ENCODE peak calls at places on chromosomes 5 and 9, in six cellular contexts. H, E, R, I, O and J are unnamed samples.

GRCh38 chr5:137016783-137017324 is 482.3 kb downstream of the SPOCK1 start:
- DNase-seq in H (no peak), E (no peak), R (no peak), I (no peak), O (no peak), J (no peak)

GRCh38 chr5:167816354-167816753 is 475.1 kb upstream of the WWC1 start:
- DNase-seq in H (no peak), E (no peak), R (no peak), I (no peak), O (no peak), J (no peak)

GRCh38 chr9:120378680-120379079 is 201.3 kb downstream of the CDK5RAP2 start:
- DNase-seq in H (no peak), E (no peak), R (no peak), I (no peak), O (no peak), J (no peak)

GRCh38 chr5:139246394-139246793 is 47.1 kb upstream of the MATR3 start:
- DNase-seq in H (peak), E (no peak), R (no peak), I (no peak), O (no peak), J (no peak)

GRCh38 chr9:114339130-114339908 is 9.7 kb downstream of the ORM2 start:
- DNase-seq in H (peak), E (peak), R (no peak), I (no peak), O (peak), J (no peak)

GRCh38 chr9:132802121-132802795 is 75.8 kb downstream of the AK8 start:
- DNase-seq in H (no peak), E (no peak), R (peak), I (no peak), O (no peak), J (no peak)

GRCh38 chr5:154384480-154385235 is 61.1 kb upstream of the SAP30L start:
- DNase-seq in H (no peak), E (no peak), R (no peak), I (no peak), O (peak), J (no peak)

GRCh38 chr5:123921193-123921592 is 409.2 kb downstream of the CSNK1G3 start:
- DNase-seq in H (no peak), E (no peak), R (no peak), I (no peak), O (no peak), J (no peak)

GRCh38 chr9:123364241-123364824 is 8.3 kb downstream of the CRB2 start:
- DNase-seq in H (no peak), E (no peak), R (no peak), I (no peak), O (no peak), J (no peak)

GRCh38 chr5:116396700-116397099 is 177.9 kb downstream of the SEMA6A start:
- DNase-seq in H (no peak), E (no peak), R (no peak), I (no peak), O (no peak), J (no peak)

GRCh38 chr9:19934301-19934868 is 145.5 kb upstream of the SLC24A2 start:
- DNase-seq in H (no peak), E (no peak), R (no peak), I (no peak), O (no peak), J (no peak)

GRCh38 chr9:135443811-135444470 is 35.6 kb upstream of the PPP1R26 start:
- DNase-seq in H (no peak), E (no peak), R (no peak), I (no peak), O (peak), J (no peak)

GRCh38 chr5:74587895-74588294 is 52.6 kb downstream of the ENC1 start:
- DNase-seq in H (no peak), E (no peak), R (no peak), I (no peak), O (no peak), J (no peak)

GRCh38 chr5:38911933-38912332 is 66.1 kb downstream of the OSMR start:
- DNase-seq in H (no peak), E (no peak), R (no peak), I (no peak), O (no peak), J (no peak)

GRCh38 chr5:31921852-31922305 is 252.2 kb downstream of the GOLPH3 start:
- DNase-seq in H (no peak), E (no peak), R (no peak), I (no peak), O (no peak), J (no peak)

GRCh38 chr9:123329329-123329955 is 26.6 kb upstream of the CRB2 start:
- DNase-seq in H (no peak), E (no peak), R (no peak), I (peak), O (peak), J (no peak)

GRCh38 chr5:6820851-6821479 is 107.7 kb downstream of the TENT4A start:
- DNase-seq in H (peak), E (peak), R (no peak), I (no peak), O (peak), J (peak)

GRCh38 chr5:179558912-179559279 is 8.5 kb downstream of the RUFY1 start:
- DNase-seq in H (no peak), E (peak), R (no peak), I (no peak), O (no peak), J (no peak)

GRCh38 chr5:149658299-149658698 is 71.8 kb upstream of the PPARGC1B start:
- DNase-seq in H (no peak), E (no peak), R (no peak), I (no peak), O (no peak), J (no peak)

GRCh38 chr9:33132249-33132772 is 34.8 kb downstream of the B4GALT1 start:
- DNase-seq in H (no peak), E (no peak), R (no peak), I (no peak), O (no peak), J (no peak)

GRCh38 chr9:135565636-135566035 is 4.1 kb downstream of the PAEP start:
- DNase-seq in H (no peak), E (no peak), R (no peak), I (no peak), O (no peak), J (no peak)